ENCODE peak calls at places on chromosomes 16 and 17, in four cellular contexts. T is heart left ventricle, M is brain microvascular endothelial cell, A is H1. E is an unnamed sample.
A peak's percentile ranks its signal among the peaks of the same experiment; 100 is the strongest.

GRCh38 chr17:1203111-1203966 is 23.6 kb upstream of the ABR start:
- DNase-seq in M (peak; percentile 60), A (peak; percentile 94), T (peak; percentile 69), E (peak; percentile 69)

GRCh38 chr16:67943619-67944503 is at the start of gene LCAT:
- DNase-seq in T (peak; percentile 65), A (no peak), M (no peak), E (peak; percentile 58)

GRCh38 chr17:78458739-78459335 is 80.4 kb downstream of the PGS1 start:
- DNase-seq in A (no peak), T (no peak), M (no peak), E (no peak)

GRCh38 chr16:70772493-70772892 is 28.5 kb downstream of the VAC14 start:
- DNase-seq in M (peak; percentile 28), A (no peak), T (no peak), E (peak; percentile 44)

GRCh38 chr17:48997103-48997826 is at the start of gene IGF2BP1:
- DNase-seq in M (peak; percentile 61), A (peak; percentile 82), T (no peak), E (peak; percentile 88)

GRCh38 chr16:56965149-56965938 is 3.6 kb downstream of the CETP start:
- DNase-seq in A (no peak), T (no peak), M (no peak), E (no peak)

GRCh38 chr17:52965856-52966255 is 807.3 kb upstream of the CA10 start:
- DNase-seq in A (no peak), T (no peak), M (no peak), E (no peak)

GRCh38 chr16:83105279-83106077 is 478.7 kb downstream of the CDH13 start:
- DNase-seq in T (no peak), A (no peak), M (no peak), E (no peak)

DNA sequence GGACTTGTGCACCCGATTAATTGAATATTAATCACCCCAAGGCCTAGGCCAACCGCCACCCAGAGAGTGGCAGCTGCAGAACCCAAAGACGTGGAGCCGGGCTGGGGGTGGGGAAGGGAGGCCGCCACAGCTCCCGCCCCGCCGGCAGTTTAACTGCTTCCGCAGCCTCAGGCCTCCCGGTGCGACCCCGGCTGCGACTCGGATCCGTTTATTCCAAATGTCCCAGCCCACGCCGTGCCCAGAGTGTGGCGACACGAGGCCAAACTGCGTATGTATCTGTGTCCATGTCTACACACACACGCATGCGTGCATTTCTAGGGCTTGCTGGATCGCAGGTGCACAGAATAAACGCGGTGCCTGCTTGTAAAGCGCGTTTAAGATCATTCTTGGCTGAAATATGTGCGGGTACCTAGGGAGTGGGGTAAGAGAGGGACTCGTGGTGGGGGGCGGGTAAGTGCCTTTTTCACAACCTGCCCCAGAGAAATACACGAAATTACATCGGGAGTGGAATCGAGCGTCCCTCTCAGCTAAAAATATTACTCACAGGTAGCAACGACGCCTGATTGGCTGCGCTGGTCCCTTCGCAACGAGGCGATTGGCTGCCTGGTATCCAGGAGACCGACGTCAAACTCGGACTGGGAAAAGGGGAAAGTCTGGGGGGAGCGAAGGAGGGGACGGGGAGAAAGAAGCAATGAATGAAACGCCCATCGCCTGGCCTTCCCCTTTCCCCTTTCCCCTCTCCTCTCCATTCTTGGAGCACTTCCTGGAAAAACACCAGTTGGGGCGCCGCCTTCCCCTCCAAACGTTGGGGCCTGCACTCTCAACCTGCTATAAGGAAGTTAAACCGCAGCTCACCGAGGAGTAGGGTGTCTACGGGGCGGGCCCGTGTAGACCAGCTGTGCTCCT is 1.0 kb upstream of the TOB1 start:
- DNase-seq in M (peak; percentile 93), T (peak; percentile 96), A (peak; percentile 93), E (peak; percentile 97)
- TF ChIP-seq CTCF in M (peak; percentile 3), T (no peak), A (no peak), E (no peak)

GRCh38 chr17:81519284-81520020 is 6.9 kb upstream of the ACTG1 start:
- DNase-seq in T (no peak), A (peak; percentile 69), M (no peak), E (peak; percentile 58)

GRCh38 chr17:81517009-81517338 is 4.4 kb upstream of the ACTG1 start:
- DNase-seq in A (no peak), M (no peak), T (no peak), E (no peak)

GRCh38 chr17:81517339-81518112 is 4.9 kb upstream of the ACTG1 start:
- DNase-seq in T (no peak), M (no peak), A (peak; percentile 56), E (no peak)

GRCh38 chr17:81518785-81519283 is 6.2 kb upstream of the ACTG1 start:
- DNase-seq in A (no peak), T (peak; percentile 54), M (no peak), E (peak; percentile 74)

DNA sequence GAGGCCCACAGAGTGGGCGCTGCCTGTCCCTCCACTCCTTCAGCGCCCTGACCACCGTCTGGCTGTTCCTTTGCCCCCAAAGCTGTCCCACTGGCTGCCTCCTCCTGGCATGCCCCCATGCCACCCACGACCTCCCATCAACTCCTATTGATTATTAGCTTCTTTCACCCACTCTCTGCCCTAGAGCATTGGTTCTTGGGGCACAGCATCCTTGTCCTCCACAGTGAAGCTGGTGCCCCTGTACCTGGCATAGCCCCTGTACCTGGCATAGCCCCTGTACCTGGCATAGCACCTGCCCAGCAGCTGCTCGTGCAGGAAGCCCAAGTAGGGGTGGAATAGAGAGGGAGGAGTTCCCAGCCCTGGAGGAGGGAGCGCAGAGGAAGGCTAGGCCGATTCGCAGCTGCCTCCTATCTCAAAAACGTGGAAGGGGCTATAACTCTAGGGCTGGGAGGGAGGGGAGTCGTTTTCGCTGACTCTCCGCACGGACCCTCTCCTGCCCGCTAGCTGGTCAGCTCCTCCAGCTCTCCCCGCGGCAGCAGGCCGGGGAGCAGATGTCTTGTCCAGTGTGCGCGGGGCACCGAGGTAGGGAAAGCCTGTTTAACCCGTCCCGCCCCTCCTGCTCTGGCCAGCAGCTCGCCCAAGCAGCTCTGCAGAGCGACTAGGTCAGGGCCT is 5.7 kb upstream of the ACTG1 start:
- DNase-seq in M (no peak), T (no peak), A (peak; percentile 58), E (no peak)
- H3K4me3 ChIP-seq in M (peak overlapping the region; percentile 40), T (peak overlapping the region; percentile 47), A (peak overlapping the region; percentile 47), E (peak overlapping the region; percentile 47)

GRCh38 chr17:77354420-77354720 is 213.6 kb downstream of the SEC14L1 start:
- DNase-seq in T (no peak), M (no peak), A (no peak), E (no peak)

GRCh38 chr17:77353684-77354419 is 213.1 kb downstream of the SEC14L1 start:
- DNase-seq in M (no peak), A (no peak), T (peak; percentile 7), E (peak; percentile 34)

GRCh38 chr17:77356690-77357201 is 216.0 kb downstream of the SEC14L1 start:
- DNase-seq in M (no peak), A (no peak), T (peak; percentile 15), E (no peak)

GRCh38 chr17:77356109-77356689 is 215.4 kb downstream of the SEC14L1 start:
- DNase-seq in M (no peak), A (no peak), T (peak; percentile 11), E (peak; percentile 27)

DNA sequence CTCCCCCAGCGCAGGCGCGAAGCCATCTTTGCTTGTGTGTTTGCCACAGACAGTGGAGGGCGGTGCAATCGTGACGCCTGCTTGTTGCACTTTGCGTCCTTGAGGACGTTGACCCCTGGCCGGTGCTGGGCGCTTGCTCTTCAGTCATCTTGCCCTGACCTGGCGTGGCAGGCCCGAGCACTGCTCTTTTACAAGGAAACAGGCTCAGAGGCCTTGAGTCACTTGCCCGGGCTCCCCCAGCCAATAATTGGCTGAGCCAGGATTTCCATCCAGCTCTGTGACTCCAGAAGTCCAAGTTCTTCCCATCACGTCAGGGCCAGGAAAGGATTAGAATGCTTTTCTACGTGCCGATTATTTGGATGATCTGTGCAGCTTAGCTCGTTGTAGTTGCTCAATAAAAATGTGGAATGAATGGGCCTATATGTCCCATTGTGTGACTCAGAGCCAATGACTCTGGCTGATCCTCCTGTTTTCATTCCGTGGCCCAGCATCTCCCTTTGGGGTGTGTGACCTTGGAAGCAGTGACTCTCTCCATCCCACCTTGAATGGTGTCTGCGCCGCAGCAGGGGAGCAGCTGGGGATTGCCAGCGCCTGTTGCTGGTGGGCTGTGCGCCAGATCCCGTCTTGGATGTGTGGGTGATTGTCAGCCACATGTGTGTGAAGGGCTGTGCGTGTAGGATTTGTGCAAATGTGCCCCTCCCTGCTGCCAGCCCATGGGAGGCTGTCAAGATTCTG is 214.1 kb downstream of the SEC14L1 start:
- DNase-seq in A (no peak), T (peak; percentile 40), M (peak; percentile 66), E (peak; percentile 93)
- TF ChIP-seq CTCF in A (no peak), T (no peak), M (no peak), E (no peak)

DNA sequence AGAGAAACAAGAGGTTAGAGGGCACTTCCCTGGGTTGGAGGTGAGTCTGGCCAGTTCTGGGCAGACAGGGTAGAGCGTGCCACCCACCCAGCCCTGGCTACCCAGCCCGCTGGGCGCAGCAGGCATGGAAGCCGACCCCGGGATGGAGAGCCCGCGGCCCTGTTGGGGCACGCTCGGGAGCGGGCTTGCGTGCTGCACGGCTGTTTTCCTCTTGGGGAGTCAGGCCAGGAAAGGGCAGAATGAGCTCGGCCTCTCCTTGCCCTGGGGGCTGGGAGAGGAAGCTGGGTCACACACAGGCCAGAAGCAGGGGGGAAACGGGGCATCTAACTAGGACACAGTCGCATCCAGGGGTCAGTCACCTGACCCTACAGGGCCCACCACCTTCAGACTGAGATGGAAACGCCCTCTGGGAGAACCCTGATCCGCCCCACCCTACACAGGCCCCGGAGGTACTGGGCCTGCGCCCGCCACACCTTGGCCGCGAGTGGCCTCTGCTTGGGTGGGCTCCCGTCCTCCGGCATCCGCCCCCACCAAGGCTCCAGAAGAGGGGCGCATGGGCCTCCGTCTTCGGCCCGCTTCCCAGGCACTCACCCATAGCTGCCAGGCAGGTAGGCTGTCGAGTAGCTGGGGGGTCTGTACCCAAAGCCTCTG is 1.2 kb downstream of the SOX15 start:
- DNase-seq in T (no peak), M (no peak), A (no peak), E (peak; percentile 23)
- H3K4me3 ChIP-seq in T (peak overlapping the region; percentile 48), M (peak overlapping the region; percentile 9), A (peak overlapping the region; percentile 70), E (peak overlapping the region; percentile 23)

GRCh38 chr17:17915183-17915582 is 57.0 kb downstream of the TOM1L2 start:
- DNase-seq in M (no peak), T (no peak), A (no peak), E (no peak)

GRCh38 chr17:17917394-17917793 is 54.8 kb downstream of the TOM1L2 start:
- DNase-seq in T (no peak), M (no peak), A (no peak), E (peak; percentile 67)

GRCh38 chr17:17922198-17922901 is 49.9 kb downstream of the TOM1L2 start:
- DNase-seq in M (peak; percentile 22), T (no peak), A (no peak), E (no peak)

GRCh38 chr17:17921192-17922082 is 50.8 kb downstream of the TOM1L2 start:
- DNase-seq in T (peak; percentile 43), A (peak; percentile 62), M (peak; percentile 79), E (peak; percentile 95)

GRCh38 chr17:17919169-17920107 is 52.8 kb downstream of the TOM1L2 start:
- DNase-seq in T (peak; percentile 77), A (peak; percentile 75), M (peak; percentile 67), E (peak; percentile 90)
- TF ChIP-seq CTCF in T (peak; percentile 79), A (peak; percentile 86), M (peak; percentile 90), E (peak; percentile 87)

GRCh38 chr16:3112881-3113574 is 642 bp downstream of the ZNF205 start:
- DNase-seq in M (no peak), A (no peak), T (no peak), E (peak; percentile 38)

GRCh38 chr16:3112058-3112880 is at the start of gene ZNF205:
- DNase-seq in T (peak; percentile 84), A (peak; percentile 92), M (peak; percentile 60), E (peak; percentile 63)

GRCh38 chr16:3115011-3115410 is 2.6 kb downstream of the ZNF205 start:
- DNase-seq in T (no peak), A (no peak), M (no peak), E (no peak)

GRCh38 chr16:3115561-3115960 is 3.2 kb downstream of the ZNF205 start:
- DNase-seq in T (no peak), A (no peak), M (no peak), E (no peak)

GRCh38 chr16:3113765-3114479 is 1.5 kb downstream of the ZNF205 start:
- DNase-seq in M (no peak), A (no peak), T (no peak), E (peak; percentile 37)
- H3K4me3 ChIP-seq in M (peak overlapping the region; percentile 91), A (no peak overlapping the region), T (peak overlapping the region; percentile 90), E (peak overlapping the region; percentile 72)